ENCODE peak calls at places on chromosome 5, in seven cellular contexts. J, A, B, T, M, D and F are unnamed samples.

GRCh38 chr5:75611324-75612210 is at the start of gene ANKDD1B:
- DNase-seq in J (peak; percentile 63), A (peak; percentile 51), B (peak; percentile 60), T (peak; percentile 70), M (peak; percentile 38), D (no peak), F (no peak)

GRCh38 chr5:175680020-175680419 is 22.1 kb downstream of the HRH2 start:
- DNase-seq in J (no peak), A (no peak), B (no peak), T (peak; percentile 28), M (no peak), D (no peak), F (no peak)

GRCh38 chr5:83895860-83896259 is 175.2 kb upstream of the HAPLN1 start:
- DNase-seq in J (no peak), A (no peak), B (no peak), T (no peak), M (no peak), D (no peak), F (no peak)

GRCh38 chr5:90843443-90843842 is 284.8 kb downstream of the ADGRV1 start:
- DNase-seq in J (no peak), A (no peak), B (no peak), T (no peak), M (no peak), D (no peak), F (no peak)

GRCh38 chr5:176355400-176356178 is 6.0 kb downstream of the KIAA1191 start:
- DNase-seq in J (no peak), A (no peak), B (peak; percentile 25), T (no peak), M (no peak), D (no peak), F (no peak)

GRCh38 chr5:146647656-146648199 is 131.7 kb upstream of the GPR151 start:
- DNase-seq in J (no peak), A (no peak), B (no peak), T (no peak), M (no peak), D (no peak), F (no peak)

GRCh38 chr5:71782393-71782770 is 63.3 kb downstream of the CARTPT start:
- DNase-seq in J (no peak), A (no peak), B (no peak), T (no peak), M (no peak), D (peak; percentile 24), F (no peak)

GRCh38 chr5:171580506-171581265 is 161.2 kb downstream of the FGF18 start:
- DNase-seq in J (no peak), A (no peak), B (no peak), T (no peak), M (no peak), D (no peak), F (no peak)

GRCh38 chr5:123207852-123208251 is 118.8 kb downstream of the PRDM6 start:
- DNase-seq in J (no peak), A (no peak), B (no peak), T (no peak), M (no peak), D (no peak), F (no peak)

GRCh38 chr5:71938886-71939285 is 168.4 kb upstream of the MAP1B start:
- DNase-seq in J (no peak), A (no peak), B (peak; percentile 60), T (no peak), M (peak; percentile 71), D (no peak), F (no peak)

GRCh38 chr5:56862909-56863308 is 46.5 kb upstream of the SETD9 start:
- DNase-seq in J (no peak), A (no peak), B (no peak), T (no peak), M (no peak), D (no peak), F (no peak)

GRCh38 chr5:55232194-55232984 is 1.0 kb downstream of the CCNO start:
- DNase-seq in J (peak; percentile 62), A (peak; percentile 30), B (peak; percentile 38), T (no peak), M (peak; percentile 54), D (no peak), F (no peak)

GRCh38 chr5:181164076-181164952 is 16.9 kb downstream of the OR2V2 start:
- DNase-seq in J (no peak), A (no peak), B (peak; percentile 50), T (no peak), M (no peak), D (no peak), F (no peak)

GRCh38 chr5:146744358-146744757 is 134.2 kb downstream of the PPP2R2B start:
- DNase-seq in J (no peak), A (no peak), B (no peak), T (no peak), M (no peak), D (no peak), F (no peak)

GRCh38 chr5:76175821-76176403 is 92.7 kb downstream of the SV2C start:
- DNase-seq in J (no peak), A (no peak), B (no peak), T (no peak), M (no peak), D (peak; percentile 64), F (no peak)

GRCh38 chr5:170420809-170421412 is 31.7 kb upstream of the KCNMB1 start:
- DNase-seq in J (no peak), A (peak; percentile 41), B (peak; percentile 79), T (peak; percentile 85), M (peak; percentile 51), D (no peak), F (peak; percentile 30)

GRCh38 chr5:96149546-96149945 is 187.9 kb upstream of the ELL2 start:
- DNase-seq in J (no peak), A (no peak), B (no peak), T (no peak), M (no peak), D (no peak), F (no peak)

GRCh38 chr5:154962494-154962893 is 21.6 kb downstream of the MRPL22 start:
- DNase-seq in J (no peak), A (no peak), B (no peak), T (no peak), M (no peak), D (no peak), F (no peak)

GRCh38 chr5:138565100-138565821 is 9.9 kb downstream of the HSPA9 start:
- DNase-seq in J (no peak), A (no peak), B (no peak), T (no peak), M (no peak), D (no peak), F (no peak)

GRCh38 chr5:96870094-96871021 is 5.9 kb upstream of the ERAP2 start:
- DNase-seq in J (no peak), A (no peak), B (no peak), T (no peak), M (no peak), D (no peak), F (no peak)

GRCh38 chr5:81884871-81885270 is 87.0 kb upstream of the ATG10 start:
- DNase-seq in J (no peak), A (no peak), B (no peak), T (no peak), M (no peak), D (no peak), F (no peak)

GRCh38 chr5:36820900-36821299 is 55.7 kb upstream of the NIPBL start:
- DNase-seq in J (no peak), A (no peak), B (no peak), T (no peak), M (no peak), D (no peak), F (no peak)

GRCh38 chr5:168342151-168342825 is 50.8 kb downstream of the WWC1 start:
- DNase-seq in J (no peak), A (no peak), B (no peak), T (no peak), M (no peak), D (no peak), F (no peak)

GRCh38 chr5:36392818-36393217 is 91.1 kb upstream of the RANBP3L start:
- DNase-seq in J (no peak), A (no peak), B (no peak), T (no peak), M (no peak), D (no peak), F (no peak)

GRCh38 chr5:7759257-7759871 is 91.6 kb downstream of the CFAP90 start:
- DNase-seq in J (no peak), A (no peak), B (no peak), T (no peak), M (no peak), D (no peak), F (no peak)

GRCh38 chr5:153630546-153630945 is 140.1 kb downstream of the GRIA1 start:
- DNase-seq in J (no peak), A (no peak), B (no peak), T (no peak), M (no peak), D (no peak), F (no peak)

GRCh38 chr5:153629496-153629895 is 139.0 kb downstream of the GRIA1 start:
- DNase-seq in J (no peak), A (no peak), B (no peak), T (no peak), M (no peak), D (no peak), F (no peak)

GRCh38 chr5:153625826-153626354 is 135.4 kb downstream of the GRIA1 start:
- DNase-seq in J (no peak), A (no peak), B (no peak), T (no peak), M (no peak), D (no peak), F (no peak)

GRCh38 chr5:153626836-153627235 is 136.4 kb downstream of the GRIA1 start:
- DNase-seq in J (no peak), A (no peak), B (no peak), T (no peak), M (no peak), D (no peak), F (no peak)

DNA sequence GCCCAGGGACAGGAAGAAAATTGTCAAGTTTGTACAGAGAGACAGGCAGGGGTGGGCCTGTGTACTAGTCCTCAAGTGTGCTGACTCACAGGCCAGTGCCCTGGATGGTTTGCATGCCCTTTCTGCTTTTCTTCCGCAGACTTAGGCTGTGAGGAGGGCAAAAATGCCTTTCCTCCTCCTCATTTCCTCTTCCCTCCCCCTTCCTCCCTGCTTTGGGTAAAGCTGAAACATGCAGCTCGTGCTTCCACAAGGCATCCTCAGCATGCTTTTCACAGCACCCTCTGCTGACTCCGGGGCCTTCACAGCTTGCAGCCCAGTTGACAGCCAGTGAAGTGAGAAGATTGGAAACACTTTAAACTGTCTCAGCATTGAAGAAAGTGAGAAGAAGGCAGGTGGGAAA is 138.6 kb downstream of the GRIA1 start:
- DNase-seq in J (no peak), A (peak; percentile 9), B (no peak), T (no peak), M (no peak), D (no peak), F (peak; percentile 20)
- TF ChIP-seq EP300 in J (no peak), A (no peak), B (no peak), T (no peak), M (no peak), D (no peak), F (no peak)

GRCh38 chr5:140148508-140148907 is 22.8 kb downstream of the IGIP start:
- DNase-seq in J (no peak), A (no peak), B (peak; percentile 65), T (no peak), M (no peak), D (no peak), F (no peak)
- TF ChIP-seq CTCF in J (no peak), A (no peak), B (no peak), T (no peak), M (no peak), D (no peak), F (no peak)

GRCh38 chr5:87121315-87122170 is 146.1 kb upstream of the RASA1 start:
- DNase-seq in J (no peak), A (no peak), B (peak; percentile 10), T (no peak), M (no peak), D (peak; percentile 75), F (no peak)
- TF ChIP-seq EP300 in J (no peak), A (no peak), B (no peak), T (no peak), M (no peak), D (no peak), F (peak; percentile 33)

GRCh38 chr5:14581891-14582796 is 552 bp downstream of the OTULINL start:
- DNase-seq in J (peak; percentile 81), A (peak; percentile 50), B (peak; percentile 45), T (peak; percentile 78), M (peak; percentile 74), D (no peak), F (no peak)
- TF ChIP-seq CTCF in J (no peak), A (no peak), B (no peak), T (no peak), M (no peak), D (peak; percentile 17), F (no peak)